ENCODE peak calls at places on chromosomes 11 and 22, in six cellular contexts. H, Z, N, K, M and E are unnamed samples.

GRCh38 chr11:76652989-76653673 is 17.4 kb downstream of the LRRC32 start:
- DNase-seq in H (no peak), N (no peak), K (no peak), Z (no peak), M (no peak), E (no peak)

GRCh38 chr11:48683226-48683720 is 194.7 kb downstream of the OR4A47 start:
- DNase-seq in H (no peak), N (no peak), K (no peak), M (no peak), Z (no peak), E (no peak)

GRCh38 chr11:120389693-120390584 is 53.7 kb downstream of the ARHGEF12 start:
- DNase-seq in Z (no peak), K (no peak), N (no peak), H (no peak), M (no peak), E (no peak)

GRCh38 chr22:50398698-50399648 is 55.8 kb downstream of the PPP6R2 start:
- DNase-seq in Z (no peak), M (no peak), H (no peak), K (no peak), N (no peak), E (no peak)

GRCh38 chr11:61526956-61527731 is 18.6 kb downstream of the LRRC10B start:
- DNase-seq in Z (no peak), H (no peak), N (no peak), K (no peak), M (no peak), E (no peak)

GRCh38 chr11:34613462-34614183 is 7.3 kb upstream of the EHF start:
- DNase-seq in Z (no peak), M (no peak), K (no peak), H (no peak), N (no peak), E (no peak)

GRCh38 chr11:95884364-95884763 is 39.5 kb downstream of the MTMR2 start:
- DNase-seq in H (no peak), K (peak; percentile 40), M (peak; percentile 67), N (no peak), Z (no peak), E (peak; percentile 28)

GRCh38 chr11:57798905-57799559 is 37.4 kb downstream of the CTNND1 start:
- DNase-seq in Z (no peak), H (no peak), K (peak; percentile 38), N (no peak), M (peak; percentile 84), E (peak; percentile 91)

GRCh38 chr11:129853508-129854228 is 38.0 kb downstream of the TMEM45B start:
- DNase-seq in N (peak; percentile 50), M (peak; percentile 9), H (peak; percentile 33), Z (peak; percentile 33), K (no peak), E (no peak)

GRCh38 chr11:34651551-34651950 is 30.7 kb downstream of the EHF start:
- DNase-seq in H (no peak), K (peak; percentile 50), N (no peak), Z (no peak), M (no peak), E (no peak)

GRCh38 chr11:15565846-15566245 is 451.1 kb downstream of the INSC start:
- DNase-seq in M (no peak), K (no peak), N (no peak), Z (no peak), H (no peak), E (no peak)

GRCh38 chr11:86724137-86724536 is 51.7 kb upstream of the ME3 start:
- DNase-seq in M (no peak), N (no peak), Z (no peak), H (no peak), K (no peak), E (no peak)

GRCh38 chr11:46240861-46241260 is 36.6 kb upstream of the CREB3L1 start:
- DNase-seq in K (no peak), N (no peak), H (no peak), M (peak; percentile 47), Z (no peak), E (peak; percentile 21)

GRCh38 chr22:39943941-39944624 is 16.1 kb upstream of the TMA7B start:
- DNase-seq in M (no peak), N (no peak), K (no peak), H (no peak), Z (no peak), E (no peak)

GRCh38 chr11:68418671-68419070 is 41.9 kb upstream of the PPP6R3 start:
- DNase-seq in N (no peak), Z (no peak), H (no peak), K (no peak), M (no peak), E (no peak)

GRCh38 chr11:293293-293851 is 4.4 kb downstream of the PGGHG start:
- DNase-seq in N (no peak), M (no peak), H (no peak), K (no peak), Z (no peak), E (no peak)

GRCh38 chr11:36300651-36301050 is 4.6 kb downstream of the PRR5L start:
- DNase-seq in H (no peak), M (peak; percentile 50), K (no peak), Z (no peak), N (no peak), E (peak; percentile 57)

GRCh38 chr11:9263840-9264380 is 1.2 kb downstream of the DENND5A start:
- DNase-seq in K (peak; percentile 53), N (no peak), H (peak; percentile 41), M (peak; percentile 68), Z (peak; percentile 13), E (peak; percentile 46)

GRCh38 chr11:78318733-78319132 is 98.9 kb downstream of the GAB2 start:
- DNase-seq in M (peak; percentile 27), H (no peak), Z (no peak), N (no peak), K (no peak), E (peak; percentile 55)

GRCh38 chr11:22666700-22667439 is 459 bp downstream of the GAS2 start:
- DNase-seq in N (no peak), M (peak; percentile 20), Z (no peak), K (no peak), H (no peak), E (no peak)